ENCODE peak calls at places on chromosomes 12 and 14, in four cellular contexts. U, S, B and L are unnamed samples.

GRCh38 chr12:47905313-47905730 is 528 bp upstream of the VDR start:
- DNase-seq in U (no peak), S (peak), B (no peak), L (no peak)

GRCh38 chr14:74875941-74876913 is at the start of gene PROX2:
- DNase-seq in U (no peak), S (no peak), B (no peak), L (no peak)

GRCh38 chr14:69886843-69887242 is 7.6 kb downstream of the SMOC1 start:
- DNase-seq in U (no peak), S (no peak), B (peak), L (no peak)

GRCh38 chr14:82441270-82441669 is 907.6 kb upstream of the SEL1L start:
- DNase-seq in U (no peak), S (no peak), B (no peak), L (no peak)

GRCh38 chr14:57136669-57137068 is 132.0 kb downstream of the EXOC5 start:
- DNase-seq in U (no peak), S (peak), B (no peak), L (no peak)

GRCh38 chr12:102023343-102023930 is 38.4 kb downstream of the WASHC3 start:
- DNase-seq in U (no peak), S (no peak), B (peak), L (no peak)

GRCh38 chr12:124465473-124465872 is 101.9 kb downstream of the NCOR2 start:
- DNase-seq in U (no peak), S (no peak), B (no peak), L (no peak)

GRCh38 chr14:36905272-36906046 is 243.8 kb downstream of the PAX9 start:
- DNase-seq in U (no peak), S (no peak), B (no peak), L (no peak)

GRCh38 chr12:75724913-75725312 is 213.5 kb upstream of the KRR1 start:
- DNase-seq in U (no peak), S (no peak), B (peak), L (no peak)

GRCh38 chr12:95205685-95206084 is 11.6 kb downstream of the FGD6 start:
- DNase-seq in U (no peak), S (peak), B (peak), L (no peak)

GRCh38 chr12:132798836-132799235 is 29.8 kb downstream of the GOLGA3 start:
- DNase-seq in U (no peak), S (no peak), B (no peak), L (no peak)

GRCh38 chr12:2876431-2877046 is 435 bp downstream of the FOXM1 start:
- DNase-seq in U (no peak), S (no peak), B (peak), L (peak)

GRCh38 chr12:27651201-27651600 is 45.0 kb upstream of the REP15 start:
- DNase-seq in U (no peak), S (no peak), B (peak), L (no peak)

GRCh38 chr12:14066021-14066420 is 84.6 kb upstream of the GRIN2B start:
- DNase-seq in U (no peak), S (no peak), B (no peak), L (no peak)

GRCh38 chr14:68506021-68506644 is 286.7 kb downstream of the ZFP36L1 start:
- DNase-seq in U (no peak), S (peak), B (peak), L (no peak)

GRCh38 chr14:103105580-103106168 is 11.1 kb downstream of the EXOC3L4 start:
- DNase-seq in U (peak), S (no peak), B (no peak), L (peak)

GRCh38 chr12:113097716-113098427 is 37.7 kb downstream of the RASAL1 start:
- DNase-seq in U (no peak), S (no peak), B (peak), L (no peak)

GRCh38 chr12:30953257-30953656 is 26.7 kb downstream of the TSPAN11 start:
- DNase-seq in U (no peak), S (no peak), B (no peak), L (no peak)

GRCh38 chr12:125651625-125652024 is 586.4 kb downstream of the AACS start:
- DNase-seq in U (no peak), S (no peak), B (no peak), L (no peak)

GRCh38 chr14:97299661-97300060 is 502.5 kb downstream of the VRK1 start:
- DNase-seq in U (peak), S (no peak), B (no peak), L (peak)

GRCh38 chr14:30006695-30007094 is 79.0 kb upstream of the PRKD1 start:
- DNase-seq in U (no peak), S (no peak), B (no peak), L (no peak)

GRCh38 chr12:128510527-128510926 is 243.6 kb downstream of the TMEM132C start:
- DNase-seq in U (no peak), S (no peak), B (no peak), L (no peak)

GRCh38 chr14:61544448-61545202 is 150.7 kb upstream of the HIF1A start:
- DNase-seq in U (no peak), S (no peak), B (no peak), L (no peak)

GRCh38 chr14:42927313-42927712 is 1320.6 kb downstream of the LRFN5 start:
- DNase-seq in U (no peak), S (no peak), B (no peak), L (no peak)

GRCh38 chr12:82873951-82874350 is 187.2 kb downstream of the TMTC2 start:
- DNase-seq in U (no peak), S (no peak), B (no peak), L (no peak)

GRCh38 chr14:83164591-83164990 is 1630.9 kb upstream of the SEL1L start:
- DNase-seq in U (no peak), S (no peak), B (no peak), L (no peak)

GRCh38 chr14:65229431-65230286 is 127.3 kb upstream of the MAX start:
- DNase-seq in U (peak), S (peak), B (peak), L (no peak)

GRCh38 chr12:77940011-77940423 is 109.3 kb downstream of the NAV3 start:
- DNase-seq in U (no peak), S (no peak), B (peak), L (no peak)

GRCh38 chr12:109697877-109698468 is 15.7 kb upstream of the FAM222A start:
- DNase-seq in U (no peak), S (no peak), B (no peak), L (no peak)

GRCh38 chr12:114841557-114842251 is 157.7 kb upstream of the TBX3 start:
- DNase-seq in U (no peak), S (no peak), B (no peak), L (no peak)

GRCh38 chr14:81991998-81992397 is 458.3 kb upstream of the SEL1L start:
- DNase-seq in U (no peak), S (no peak), B (no peak), L (peak)

GRCh38 chr12:54285150-54286041 is 4.9 kb downstream of the HNRNPA1 start:
- DNase-seq in U (no peak), S (no peak), B (peak), L (no peak)
- H3K4me3 ChIP-seq in U (no peak), S (no peak), B (peak), L (no peak)

GRCh38 chr14:76810525-76810924 is 2.2 kb downstream of the ANGEL1 start:
- DNase-seq in U (no peak), S (no peak), B (no peak), L (no peak)
- H3K4me3 ChIP-seq in U (no peak), S (no peak), B (peak), L (no peak)

GRCh38 chr12:131438874-131439273 is 272.0 kb upstream of the SFSWAP start:
- DNase-seq in U (no peak), S (no peak), B (no peak), L (no peak)

GRCh38 chr12:131441638-131442336 is 269.1 kb upstream of the SFSWAP start:
- DNase-seq in U (no peak), S (no peak), B (no peak), L (no peak)

GRCh38 chr12:131434208-131435125 is 276.4 kb upstream of the SFSWAP start:
- DNase-seq in U (no peak), S (no peak), B (no peak), L (no peak)

GRCh38 chr12:131436922-131437705 is 273.8 kb upstream of the SFSWAP start:
- DNase-seq in U (no peak), S (no peak), B (no peak), L (no peak)

DNA sequence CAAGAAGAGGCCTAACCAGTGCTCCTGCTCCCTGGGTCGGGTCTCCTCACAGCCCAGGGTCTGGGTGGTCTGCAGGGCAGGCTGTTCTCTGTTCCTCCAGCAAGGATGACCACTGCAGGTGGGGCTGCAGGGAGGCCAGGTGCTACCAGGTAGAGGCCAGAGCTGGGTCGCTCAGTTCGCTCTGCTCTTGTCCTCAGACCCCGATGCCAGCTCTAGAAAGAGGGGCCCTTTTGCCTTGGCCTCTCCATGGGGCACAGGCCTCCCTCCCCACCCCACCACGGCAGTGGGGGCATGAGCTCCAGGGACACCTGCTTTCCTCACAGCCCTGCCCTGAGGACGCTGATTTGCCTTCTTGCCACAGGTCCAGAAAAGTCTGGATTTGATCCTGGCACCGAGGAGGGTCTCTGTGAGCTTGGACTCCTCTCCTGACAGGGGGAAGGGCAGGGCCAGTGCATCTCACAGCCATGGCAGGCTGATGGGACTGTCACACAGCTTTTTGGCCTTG is 273.1 kb upstream of the SFSWAP start:
- DNase-seq in U (no peak), S (no peak), B (no peak), L (no peak)
- H3K4me3 ChIP-seq in U (no peak), S (no peak), B (no peak), L (no peak)

DNA sequence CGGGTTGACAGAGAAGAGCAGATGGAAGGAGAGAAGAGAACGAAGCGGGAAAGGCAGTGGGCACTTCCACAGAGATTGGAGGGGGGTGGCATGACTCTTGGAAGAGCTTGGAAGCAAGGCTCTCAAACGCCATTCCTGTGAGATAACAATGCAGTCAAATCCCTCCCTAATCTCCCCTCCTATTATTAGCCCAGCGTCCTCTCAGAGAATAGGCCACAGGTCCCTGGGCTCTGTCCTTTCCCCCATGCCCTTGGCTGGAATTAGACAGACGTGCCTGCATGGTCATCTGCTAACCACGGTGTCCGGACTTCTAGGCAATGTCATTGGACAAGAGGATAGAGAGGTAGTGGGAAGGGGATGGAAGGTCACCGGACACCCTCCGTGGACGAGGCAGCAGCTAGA is 8.0 kb upstream of the MYH7 start:
- DNase-seq in U (no peak), S (no peak), B (no peak), L (no peak)
- H3K4me3 ChIP-seq in U (no peak), S (no peak), B (no peak), L (no peak)